ENCODE peak calls at places on chromosomes 4 and X, in nine cellular contexts. N is CD8-positive, alpha-beta memory T cell; V is body of pancreas; E is effector memory CD4-positive, alpha-beta T cell; S is coronary artery; Y is neuronal stem cell; F is cardiac muscle cell; Z is A673; P is PC-3. A is an unnamed sample.

GRCh38 chr4:1192091-1192492 is 19.7 kb upstream of the SPON2 start:
- DNase-seq in Z (peak; percentile 44), N (no peak), S (peak; percentile 91), E (no peak), P (peak; percentile 87), F (peak; percentile 98), V (peak; percentile 95), Y (no peak), A (no peak)

GRCh38 chrX:68355629-68355920 is 77.7 kb downstream of the OPHN1 start:
- DNase-seq in Z (no peak), N (no peak), Y (no peak), V (peak; percentile 45), S (no peak), E (no peak), F (no peak), P (peak; percentile 54), A (no peak)

GRCh38 chr4:41160010-41160789 is 54.1 kb downstream of the APBB2 start:
- DNase-seq in S (no peak), Y (no peak), F (peak; percentile 93), Z (no peak), N (no peak), E (no peak), P (peak; percentile 89), V (no peak), A (no peak)

GRCh38 chr4:158729716-158730559 is 6.7 kb upstream of the PPID start:
- DNase-seq in E (peak; percentile 17), P (peak; percentile 74), F (peak; percentile 72), N (peak; percentile 10), V (peak; percentile 79), Z (peak; percentile 82), Y (peak; percentile 15), S (no peak), A (peak; percentile 26)

GRCh38 chrX:84729809-84730208 is 227.6 kb upstream of the HDX start:
- DNase-seq in Y (peak; percentile 11), V (peak; percentile 39), E (no peak), Z (peak; percentile 42), F (peak; percentile 35), P (peak; percentile 42), S (no peak), N (no peak), A (no peak)

GRCh38 chrX:109952985-109953905 is 49.7 kb upstream of the TMEM164 start:
- DNase-seq in N (no peak), S (no peak), V (no peak), P (no peak), Y (no peak), Z (no peak), E (no peak), F (peak; percentile 27), A (no peak)

GRCh38 chr4:88005086-88005485 is 2.3 kb upstream of the PKD2 start:
- DNase-seq in Z (no peak), V (no peak), F (peak; percentile 62), P (no peak), E (no peak), N (no peak), S (no peak), Y (no peak), A (no peak)

GRCh38 chr4:89152972-89153371 is 41.6 kb downstream of the TIGD2 start:
- DNase-seq in P (no peak), S (no peak), Y (no peak), F (no peak), N (no peak), V (no peak), Z (peak; percentile 61), E (no peak), A (no peak)

GRCh38 chrX:17377047-17377692 is 2.2 kb downstream of the NHS start:
- DNase-seq in P (no peak), Z (no peak), N (no peak), E (no peak), F (peak; percentile 38), V (peak; percentile 19), Y (peak; percentile 12), S (peak; percentile 76), A (no peak)

GRCh38 chrX:76555816-76556215 is 128.3 kb downstream of the MAGEE1 start:
- DNase-seq in S (no peak), N (no peak), P (peak; percentile 62), Y (peak; percentile 27), Z (peak; percentile 58), E (peak; percentile 9), V (no peak), F (peak; percentile 20), A (no peak)

GRCh38 chr4:139783761-139784484 is 118.3 kb downstream of the MGST2 start:
- DNase-seq in Y (no peak), F (peak; percentile 21), V (no peak), Z (no peak), N (no peak), E (no peak), S (no peak), P (no peak), A (no peak)

GRCh38 chr4:78706302-78706701 is 69.8 kb upstream of the BMP2K start:
- DNase-seq in V (no peak), F (no peak), S (no peak), Y (no peak), N (no peak), P (no peak), Z (no peak), E (no peak), A (no peak)

GRCh38 chr4:78704981-78705757 is 71.0 kb upstream of the BMP2K start:
- DNase-seq in F (peak; percentile 65), Z (peak; percentile 7), S (no peak), E (no peak), V (no peak), P (no peak), N (no peak), Y (no peak), A (no peak)

GRCh38 chr4:78704317-78704716 is 71.8 kb upstream of the BMP2K start:
- DNase-seq in V (no peak), N (no peak), F (no peak), Y (no peak), Z (no peak), S (no peak), P (no peak), E (no peak), A (no peak)

GRCh38 chr4:78707793-78708192 is 68.4 kb upstream of the BMP2K start:
- DNase-seq in S (no peak), V (no peak), P (no peak), Z (no peak), F (no peak), E (no peak), N (no peak), Y (no peak), A (no peak)

GRCh38 chr4:78707268-78707667 is 68.9 kb upstream of the BMP2K start:
- DNase-seq in P (no peak), Z (no peak), F (no peak), V (no peak), Y (no peak), E (no peak), N (no peak), S (no peak), A (no peak)
- H3K27ac ChIP-seq in P (no peak overlapping the region), Z (no peak overlapping the region), F (no peak overlapping the region), V (no peak overlapping the region), Y (no peak overlapping the region), E (no peak overlapping the region), N (no peak overlapping the region), S (no peak overlapping the region), A (no peak overlapping the region)

DNA sequence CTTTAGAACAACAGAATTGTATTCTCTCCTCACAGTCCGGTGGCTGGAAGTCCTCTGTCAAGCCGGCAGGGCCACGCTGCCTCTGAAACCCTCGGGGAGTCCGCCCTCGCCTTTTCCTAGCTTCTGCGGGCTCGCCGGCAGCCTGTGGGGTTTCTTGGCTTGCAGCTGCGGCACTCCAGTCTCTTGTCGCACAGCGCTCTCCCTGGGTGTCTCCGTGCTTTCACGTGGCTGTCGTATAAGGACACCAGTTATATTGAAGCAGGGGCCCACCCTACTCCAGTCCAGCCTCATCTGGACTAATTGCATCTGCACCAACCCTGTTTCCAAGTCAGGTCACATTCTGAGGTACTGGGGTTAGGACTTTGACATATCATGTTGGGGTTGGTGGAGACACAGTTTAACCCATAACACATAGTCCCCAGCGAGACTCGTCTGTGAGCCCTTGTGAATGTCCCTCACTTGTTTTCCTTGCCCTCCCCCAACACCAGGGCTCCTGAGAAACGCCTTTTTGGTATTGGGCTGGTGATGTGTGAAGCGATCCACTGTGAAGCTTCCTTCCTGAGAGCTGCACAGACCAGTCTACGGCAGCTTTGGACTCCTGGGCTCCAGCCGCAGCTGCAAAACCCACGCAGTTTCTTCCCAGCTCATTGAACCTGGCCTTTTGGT is 22.7 kb downstream of the TMEM131L start:
- DNase-seq in N (peak; percentile 31), V (no peak), Y (no peak), F (peak; percentile 18), P (no peak), Z (peak; percentile 32), E (no peak), S (no peak), A (no peak)
- H3K4me3 ChIP-seq in N (peak overlapping the region; percentile 54), V (no peak overlapping the region), Y (no peak overlapping the region), F (no peak overlapping the region), P (no peak overlapping the region), Z (no peak overlapping the region), E (peak overlapping the region; percentile 54), S (peak overlapping the region; percentile 65), A (peak overlapping the region; percentile 59)

GRCh38 chr4:24857996-24858395 is 54.8 kb downstream of the CCDC149 start:
- DNase-seq in P (no peak), E (no peak), S (no peak), Z (no peak), F (peak; percentile 59), Y (no peak), V (no peak), N (no peak), A (no peak)

GRCh38 chr4:24862073-24862751 is 50.6 kb downstream of the CCDC149 start:
- DNase-seq in P (no peak), S (no peak), N (no peak), E (no peak), Z (no peak), V (no peak), Y (no peak), F (no peak), A (no peak)

GRCh38 chr4:24856586-24856985 is 56.3 kb downstream of the CCDC149 start:
- DNase-seq in V (no peak), Z (no peak), Y (no peak), P (no peak), F (peak; percentile 74), S (peak; percentile 83), E (no peak), N (no peak), A (no peak)

GRCh38 chr4:24855741-24856140 is 57.1 kb downstream of the CCDC149 start:
- DNase-seq in F (no peak), N (no peak), P (no peak), Y (no peak), S (no peak), E (no peak), Z (no peak), V (no peak), A (no peak)

DNA sequence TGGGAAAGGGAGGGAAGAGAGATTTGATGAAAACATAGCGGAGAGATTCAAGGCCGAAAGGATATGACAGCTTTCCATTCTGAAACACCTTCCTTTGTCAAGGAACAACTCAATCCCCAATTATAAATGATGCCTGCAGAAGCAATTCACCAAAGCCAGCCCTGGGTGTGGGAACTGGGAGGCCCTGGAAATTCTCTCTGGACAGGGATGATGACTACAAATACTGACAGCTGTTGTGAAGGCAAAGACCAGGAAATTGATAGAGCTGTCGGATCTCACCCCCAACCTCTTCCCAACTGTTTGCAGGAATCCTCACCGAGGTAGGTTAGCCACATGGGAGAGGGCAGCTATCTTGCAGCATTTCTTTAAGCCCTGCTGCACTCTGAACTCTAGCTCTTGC is 54.3 kb downstream of the CCDC149 start:
- DNase-seq in Z (no peak), Y (no peak), E (no peak), F (no peak), N (no peak), S (no peak), P (no peak), V (no peak), A (no peak)
- H3K27ac ChIP-seq in Z (no peak overlapping the region), Y (no peak overlapping the region), E (no peak overlapping the region), F (peak overlapping the region; percentile 67), N (no peak overlapping the region), S (peak overlapping the region; percentile 55), P (no peak overlapping the region), V (no peak overlapping the region), A (no peak overlapping the region)

GRCh38 chr4:76525751-76526150 is 90.7 kb downstream of the SHROOM3 start:
- DNase-seq in V (no peak), N (no peak), P (no peak), F (no peak), E (no peak), Z (no peak), Y (no peak), S (no peak), A (no peak)
- H3K4me3 ChIP-seq in V (no peak overlapping the region), N (no peak overlapping the region), P (no peak overlapping the region), F (no peak overlapping the region), E (no peak overlapping the region), Z (no peak overlapping the region), Y (no peak overlapping the region), S (no peak overlapping the region), A (no peak overlapping the region)